ENCODE peak calls at places on chromosomes 11 and 22, in seven cellular contexts. M is GM12878, U is H1, A is K562, E is SK-N-SH, V is GM12892, F is HepG2. N is an unnamed sample.

GRCh38 chr11:126114486-126115252 is 52.0 kb upstream of the CDON start:
- DNase-seq in E (peak), M (no peak), U (no peak), V (no peak), F (no peak), A (no peak), N (no peak)

GRCh38 chr11:95507794-95508193 is 276.8 kb upstream of the SESN3 start:
- DNase-seq in E (no peak), M (no peak), V (no peak), A (peak), F (no peak), U (no peak), N (no peak)

GRCh38 chr11:44955019-44955738 is 4.5 kb upstream of the TP53I11 start:
- DNase-seq in A (peak), M (no peak), F (no peak), U (no peak), E (no peak), V (no peak), N (no peak)

GRCh38 chr11:36295926-36296325 is at the start of gene PRR5L:
- DNase-seq in E (no peak), V (no peak), A (no peak), U (no peak), M (no peak), F (no peak), N (no peak)

GRCh38 chr11:15128621-15129020 is 13.9 kb downstream of the INSC start:
- DNase-seq in U (no peak), A (no peak), V (no peak), F (no peak), E (no peak), M (no peak), N (no peak)

GRCh38 chr11:95140397-95141030 is 50.9 kb downstream of the ENDOD1 start:
- DNase-seq in A (no peak), V (no peak), M (no peak), U (no peak), E (no peak), F (no peak), N (no peak)

GRCh38 chr11:65183201-65183891 is 1.6 kb downstream of the CAPN1 start:
- DNase-seq in E (no peak), A (no peak), V (no peak), F (no peak), U (no peak), M (no peak), N (no peak)

GRCh38 chr11:77107950-77108349 is 5.3 kb downstream of the OMP start:
- DNase-seq in E (no peak), A (no peak), M (no peak), V (no peak), F (peak), U (no peak), N (no peak)

GRCh38 chr11:3223932-3224729 is 5.5 kb upstream of the MRGPRG start:
- DNase-seq in M (no peak), F (no peak), A (no peak), U (no peak), E (peak), V (peak), N (no peak)

GRCh38 chr11:35082322-35083180 is 56.4 kb upstream of the CD44 start:
- DNase-seq in M (peak), E (no peak), U (no peak), F (no peak), V (peak), A (peak), N (peak)

GRCh38 chr11:132234878-132235277 is 864.5 kb downstream of the NTM start:
- DNase-seq in E (no peak), M (no peak), U (no peak), V (no peak), A (no peak), F (no peak), N (no peak)

GRCh38 chr11:86802601-86803051 is 2.3 kb downstream of the PRSS23 start:
- DNase-seq in M (no peak), E (peak), V (no peak), A (peak), F (peak), U (no peak), N (no peak)

GRCh38 chr11:76769071-76769560 is 14.0 kb upstream of the TSKU start:
- DNase-seq in F (no peak), M (no peak), U (no peak), V (no peak), E (no peak), A (no peak), N (no peak)

GRCh38 chr11:18727499-18728236 is 1.7 kb upstream of the IGSF22 start:
- DNase-seq in M (no peak), A (peak), U (no peak), F (peak), V (peak), E (peak), N (peak)

GRCh38 chr11:132576706-132577105 is 955.6 kb downstream of the OPCML start:
- DNase-seq in U (peak), F (no peak), V (no peak), M (no peak), E (no peak), A (no peak), N (no peak)

GRCh38 chr22:25847451-25847850 is 105.5 kb downstream of the MYO18B start:
- DNase-seq in A (no peak), M (no peak), F (no peak), V (no peak), E (no peak), U (no peak), N (no peak)

GRCh38 chr11:33667819-33668467 is 32.7 kb downstream of the C11orf91 start:
- DNase-seq in F (no peak), V (no peak), U (no peak), A (no peak), M (no peak), E (no peak), N (no peak)

GRCh38 chr11:58289266-58289665 is 21.2 kb upstream of the OR10W1 start:
- DNase-seq in F (no peak), A (no peak), V (no peak), M (no peak), E (no peak), U (no peak), N (no peak)

GRCh38 chr11:64777449-64778222 is 706 bp downstream of the SF1 start:
- DNase-seq in V (peak), U (no peak), A (peak), F (peak), M (no peak), E (peak), N (peak)

GRCh38 chr11:65452806-65453490 is 30.4 kb downstream of the NEAT1 start:
- DNase-seq in E (peak), M (no peak), V (no peak), U (no peak), F (no peak), A (no peak), N (no peak)

GRCh38 chr11:46298699-46299424 is 21.4 kb downstream of the CREB3L1 start:
- DNase-seq in V (no peak), U (no peak), M (no peak), A (no peak), F (no peak), E (no peak), N (no peak)
- TF ChIP-seq POLR2AphosphoS5 in V (no peak), U (no peak), M (no peak), A (no peak), F (no peak), E (no peak), N (no peak)

DNA sequence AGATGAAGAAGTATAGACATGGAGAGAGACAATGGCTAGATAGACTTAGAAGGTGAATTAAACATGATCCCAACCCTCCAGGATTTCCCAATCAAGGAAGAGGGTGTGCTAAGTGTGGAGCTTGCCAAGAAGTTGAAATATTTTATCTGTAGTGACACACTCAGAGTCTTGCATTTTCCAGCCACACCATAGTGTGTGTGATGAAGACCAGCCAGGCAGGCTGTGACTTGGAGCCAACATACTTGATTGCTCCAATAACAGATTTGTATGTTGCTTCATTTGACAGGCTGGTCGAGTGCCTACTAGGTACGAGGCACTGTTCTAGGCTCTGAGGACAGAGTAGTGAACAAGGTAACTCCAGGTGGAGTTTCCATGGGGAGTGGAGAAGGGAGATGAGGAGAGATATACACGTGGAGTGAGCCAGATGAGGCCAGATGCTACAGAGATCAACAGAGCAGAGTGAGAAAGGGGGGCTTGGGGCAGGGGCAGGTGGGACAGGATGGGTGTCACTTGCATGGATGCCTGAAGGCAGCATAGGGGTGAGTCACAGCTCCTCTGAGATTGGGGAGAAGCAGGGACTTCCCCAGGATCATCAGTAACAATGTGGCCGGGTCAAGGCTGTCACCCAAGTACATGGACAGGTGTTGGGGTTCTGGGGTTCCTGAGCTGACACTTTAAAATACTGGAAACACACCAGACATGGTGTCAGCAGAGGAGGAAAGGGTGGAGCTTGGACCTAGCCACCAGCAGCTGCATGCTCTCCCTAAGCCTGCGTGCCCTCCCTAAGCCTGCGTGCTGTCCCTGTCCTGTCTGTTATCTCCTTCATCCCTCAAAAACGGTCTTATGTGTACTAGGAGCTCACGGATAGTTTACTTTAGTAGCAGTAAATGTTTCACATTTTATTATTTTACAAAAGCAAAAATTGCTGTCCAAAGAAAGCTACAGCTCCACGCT is 23.6 kb downstream of the PDGFB start:
- DNase-seq in F (no peak), V (peak), E (no peak), M (no peak), U (no peak), A (no peak), N (no peak)
- TF ChIP-seq TAF1 in F (no peak), V (no peak), E (no peak), M (no peak), U (no peak), A (no peak), N (no peak)

GRCh38 chr11:118435893-118436624 is at the start of gene KMT2A:
- DNase-seq in V (peak), U (peak), A (peak), M (no peak), F (peak), E (peak), N (peak)
- TF ChIP-seq POLR2AphosphoS5 in V (peak), U (peak), A (no peak), M (no peak), F (peak), E (peak), N (no peak)

DNA sequence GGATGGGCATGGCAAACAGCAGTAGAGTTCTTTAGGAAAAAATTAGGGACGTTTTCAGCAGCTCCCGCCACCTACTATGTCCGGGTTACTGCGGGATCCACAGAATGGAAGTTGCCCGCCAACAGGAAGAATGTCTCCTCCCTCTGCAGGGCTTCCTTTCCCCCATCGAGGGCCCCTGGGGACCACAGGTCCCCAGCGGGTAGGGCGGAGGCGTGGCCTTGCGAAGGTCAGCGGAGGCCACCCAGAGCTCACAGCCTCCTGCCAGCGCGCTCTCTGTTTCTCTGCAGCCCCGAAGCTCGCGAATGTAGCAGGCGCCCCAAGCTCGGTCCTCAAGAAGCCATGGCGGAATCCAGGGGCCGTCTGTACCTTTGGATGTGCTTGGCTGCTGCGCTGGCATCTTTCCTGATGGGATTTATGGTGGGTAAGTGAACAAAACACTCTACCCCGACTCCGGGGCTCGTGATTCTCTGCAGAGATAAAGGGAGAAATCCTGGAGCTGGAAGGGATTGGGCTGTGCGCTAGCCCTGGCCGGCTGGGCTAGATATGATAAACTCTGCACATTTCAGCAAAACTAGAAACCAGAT is at the start of gene NAALAD2:
- DNase-seq in V (no peak), F (peak), E (peak), M (no peak), U (peak), A (peak), N (no peak)
- TF ChIP-seq TAF1 in V (no peak), F (no peak), E (no peak), M (no peak), U (peak), A (no peak), N (no peak)

DNA sequence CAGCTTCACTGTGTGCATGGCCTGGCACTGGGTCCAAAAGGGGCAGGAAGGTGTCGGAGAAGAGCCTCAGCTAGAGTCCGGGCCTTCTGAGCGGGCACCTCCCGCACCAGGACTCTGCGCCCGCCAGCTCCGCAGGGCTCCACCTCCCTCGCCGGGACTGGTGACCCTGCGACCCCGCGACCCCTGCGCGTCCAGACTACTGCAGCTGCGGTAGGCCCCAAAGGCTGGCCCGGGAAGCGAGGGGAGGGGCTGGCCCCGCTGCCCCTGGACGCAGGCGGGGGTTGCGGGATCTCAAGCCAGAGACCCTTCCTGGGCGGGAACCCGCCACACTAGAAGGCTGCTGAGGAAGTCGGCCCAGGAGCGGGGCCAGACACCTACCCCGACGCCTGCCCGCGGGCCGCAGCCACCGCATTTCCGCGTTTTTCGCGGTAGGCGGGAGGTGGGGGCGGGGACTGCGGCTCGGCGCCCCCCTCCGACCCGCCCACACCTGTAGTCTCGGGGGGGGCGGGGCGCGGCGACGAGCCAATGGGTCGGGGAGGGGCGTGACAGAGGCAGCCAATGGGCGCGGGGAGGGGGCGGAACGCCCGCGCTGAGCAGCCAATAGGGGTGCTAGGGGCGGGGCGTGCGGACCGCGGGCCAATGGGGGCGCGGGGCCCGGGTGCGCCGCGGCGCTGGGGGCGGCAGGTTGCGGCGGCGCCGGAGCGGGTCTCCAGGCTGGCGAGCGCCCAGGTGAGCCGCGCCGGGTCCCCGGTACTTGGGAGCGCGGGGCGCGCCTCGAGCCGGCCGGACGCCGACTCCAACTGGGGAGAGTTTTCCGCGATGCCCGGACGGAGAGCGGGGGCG is at the start of the genes LMNTD2 and RASSF7:
- DNase-seq in V (peak), U (peak), E (peak), F (peak), M (peak), A (peak), N (peak)
- TF ChIP-seq POLR2AphosphoS5 in V (no peak), U (no peak), E (peak), F (peak), M (peak), A (peak), N (no peak)

GRCh38 chr22:30694638-30695350 is at the start of gene OSBP2:
- DNase-seq in M (no peak), A (peak), E (peak), F (no peak), V (peak), U (no peak), N (no peak)
- TF ChIP-seq TAF1 in M (no peak), A (no peak), E (no peak), F (no peak), V (no peak), U (peak), N (no peak)

DNA sequence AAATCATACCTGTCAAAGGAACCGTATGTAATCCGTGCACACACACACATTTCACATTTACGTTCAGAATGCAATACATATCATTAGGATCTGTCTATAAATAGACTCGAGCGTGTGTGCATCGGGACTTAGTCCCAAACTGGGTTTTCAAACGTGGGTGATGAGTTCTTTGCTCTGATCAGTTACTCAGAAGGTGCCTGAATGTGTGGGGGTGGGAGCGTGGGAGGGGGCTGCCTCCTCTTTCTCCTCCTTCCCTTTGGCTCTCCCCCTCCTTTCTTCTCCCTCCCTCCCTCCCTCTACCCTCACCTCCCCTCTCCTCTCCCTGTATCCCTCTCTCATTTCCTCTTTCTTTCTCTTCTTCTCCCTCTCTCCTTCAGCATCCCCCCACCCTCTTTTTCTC is 124.3 kb upstream of the HSD17B12 start:
- DNase-seq in V (no peak), U (no peak), F (no peak), A (no peak), E (no peak), M (no peak), N (no peak)
- TF ChIP-seq POLR2AphosphoS5 in V (no peak), U (no peak), F (no peak), A (no peak), E (no peak), M (no peak), N (no peak)

N was measured in GM12891.